ENCODE peak calls at places on chromosomes 13 and 19, in nine cellular contexts. P is kidney; R is uterus; Z is IMR-90; A is CD8-positive, alpha-beta T cell; N is hepatocyte; H is tibial nerve; E is epithelial cell of proximal tubule; Y is A549. V is an unnamed sample.

GRCh38 chr13:41458939-41459753 is 1.8 kb downstream of the RGCC start:
- DNase-seq in H (no peak), N (peak), E (no peak), A (peak), R (peak), P (peak), Y (peak), Z (peak), V (peak)

GRCh38 chr13:48580185-48580803 is 47.4 kb upstream of the RCBTB2 start:
- DNase-seq in H (peak), R (peak), Z (peak), P (no peak), E (no peak), N (peak), Y (peak), A (peak), V (peak)

GRCh38 chr19:3538965-3539742 is at the start of gene TEKTIP1:
- DNase-seq in Y (peak), Z (no peak), H (no peak), R (no peak), P (peak), N (no peak), A (no peak), E (no peak), V (no peak)

GRCh38 chr13:80359459-80360297 is 18.8 kb upstream of the SPRY2 start:
- DNase-seq in Y (no peak), H (no peak), R (no peak), P (no peak), Z (no peak), N (no peak), E (no peak), A (no peak), V (no peak)

GRCh38 chr19:31504221-31504620 is 155.0 kb upstream of the TSHZ3 start:
- DNase-seq in A (no peak), N (no peak), Y (no peak), Z (no peak), P (no peak), H (no peak), E (no peak), R (no peak), V (no peak)

GRCh38 chr19:17348700-17349099 is 11.3 kb downstream of the GTPBP3 start:
- DNase-seq in A (no peak), E (no peak), Y (peak), H (peak), Z (peak), P (peak), R (peak), N (peak), V (no peak)

GRCh38 chr19:18735752-18736151 is 52.3 kb downstream of the CRTC1 start:
- DNase-seq in A (no peak), H (no peak), N (no peak), Z (no peak), R (no peak), Y (no peak), E (no peak), P (peak), V (no peak)

GRCh38 chr19:45767881-45768643 is 990 bp downstream of the SIX5 start:
- DNase-seq in P (peak), R (peak), A (no peak), H (peak), Y (peak), E (no peak), Z (peak), N (peak), V (no peak)

GRCh38 chr13:23796546-23796945 is 92.7 kb downstream of the MIPEP start:
- DNase-seq in R (no peak), P (no peak), A (no peak), E (no peak), N (no peak), Y (no peak), H (no peak), Z (peak), V (no peak)

GRCh38 chr13:33105387-33106005 is 89.3 kb downstream of the KL start:
- DNase-seq in A (no peak), H (no peak), Z (no peak), R (no peak), P (no peak), E (no peak), Y (no peak), N (no peak), V (no peak)

GRCh38 chr19:1000095-1000494 is at the start of gene GRIN3B:
- DNase-seq in R (no peak), Y (peak), A (peak), P (peak), N (peak), H (no peak), Z (peak), E (no peak), V (no peak)

GRCh38 chr19:6402058-6402457 is 9.1 kb upstream of the GTF2F1 start:
- DNase-seq in A (no peak), E (no peak), Y (no peak), N (no peak), P (no peak), R (no peak), Z (no peak), H (no peak), V (no peak)

GRCh38 chr13:38849316-38849715 is 141.3 kb downstream of the STOML3 start:
- DNase-seq in A (no peak), Z (no peak), Y (no peak), R (no peak), N (no peak), P (no peak), H (no peak), E (no peak), V (no peak)

GRCh38 chr19:19224852-19225494 is 13.2 kb downstream of the NCAN start:
- DNase-seq in Z (peak), P (peak), H (peak), A (peak), Y (peak), N (peak), R (no peak), E (no peak), V (peak)

GRCh38 chr19:35006342-35006998 is 6.3 kb downstream of the GRAMD1A start:
- DNase-seq in Y (peak), Z (peak), P (no peak), R (no peak), E (no peak), H (no peak), N (peak), A (no peak), V (no peak)

GRCh38 chr13:39040206-39040605 is 1.9 kb downstream of the NHLRC3 start:
- DNase-seq in H (no peak), R (no peak), P (no peak), N (no peak), Y (no peak), A (no peak), Z (no peak), E (no peak), V (no peak)

GRCh38 chr19:55087542-55087935 is 11.9 kb downstream of the EPS8L1 start:
- DNase-seq in Z (peak), R (no peak), H (no peak), N (no peak), A (no peak), Y (no peak), E (no peak), P (peak), V (no peak)

GRCh38 chr19:10270616-10271394 is at the start of gene ICAM1:
- DNase-seq in P (peak), A (peak), H (peak), N (peak), Y (no peak), R (peak), Z (peak), E (peak), V (no peak)

GRCh38 chr19:35468637-35469036 is 20.6 kb downstream of the FFAR2 start:
- DNase-seq in R (no peak), P (peak), N (peak), H (peak), E (no peak), A (peak), Y (peak), Z (no peak), V (no peak)

GRCh38 chr19:12482505-12482886 is 2.1 kb downstream of the ZNF709 start:
- DNase-seq in A (no peak), H (no peak), P (no peak), Z (no peak), N (no peak), R (no peak), Y (no peak), E (no peak), V (no peak)

GRCh38 chr19:12484011-12484370 is 625 bp downstream of the ZNF709 start:
- DNase-seq in N (no peak), Z (peak), E (no peak), R (no peak), H (no peak), Y (no peak), A (no peak), P (no peak), V (no peak)

GRCh38 chr19:12481781-12482504 is 2.7 kb downstream of the ZNF709 start:
- DNase-seq in E (no peak), P (no peak), H (no peak), A (no peak), Y (no peak), R (no peak), Z (no peak), N (no peak), V (no peak)

GRCh38 chr19:12485571-12485970 is 955 bp upstream of the ZNF709 start:
- DNase-seq in E (no peak), Z (no peak), N (no peak), A (no peak), R (no peak), P (no peak), H (no peak), Y (no peak), V (no peak)

DNA sequence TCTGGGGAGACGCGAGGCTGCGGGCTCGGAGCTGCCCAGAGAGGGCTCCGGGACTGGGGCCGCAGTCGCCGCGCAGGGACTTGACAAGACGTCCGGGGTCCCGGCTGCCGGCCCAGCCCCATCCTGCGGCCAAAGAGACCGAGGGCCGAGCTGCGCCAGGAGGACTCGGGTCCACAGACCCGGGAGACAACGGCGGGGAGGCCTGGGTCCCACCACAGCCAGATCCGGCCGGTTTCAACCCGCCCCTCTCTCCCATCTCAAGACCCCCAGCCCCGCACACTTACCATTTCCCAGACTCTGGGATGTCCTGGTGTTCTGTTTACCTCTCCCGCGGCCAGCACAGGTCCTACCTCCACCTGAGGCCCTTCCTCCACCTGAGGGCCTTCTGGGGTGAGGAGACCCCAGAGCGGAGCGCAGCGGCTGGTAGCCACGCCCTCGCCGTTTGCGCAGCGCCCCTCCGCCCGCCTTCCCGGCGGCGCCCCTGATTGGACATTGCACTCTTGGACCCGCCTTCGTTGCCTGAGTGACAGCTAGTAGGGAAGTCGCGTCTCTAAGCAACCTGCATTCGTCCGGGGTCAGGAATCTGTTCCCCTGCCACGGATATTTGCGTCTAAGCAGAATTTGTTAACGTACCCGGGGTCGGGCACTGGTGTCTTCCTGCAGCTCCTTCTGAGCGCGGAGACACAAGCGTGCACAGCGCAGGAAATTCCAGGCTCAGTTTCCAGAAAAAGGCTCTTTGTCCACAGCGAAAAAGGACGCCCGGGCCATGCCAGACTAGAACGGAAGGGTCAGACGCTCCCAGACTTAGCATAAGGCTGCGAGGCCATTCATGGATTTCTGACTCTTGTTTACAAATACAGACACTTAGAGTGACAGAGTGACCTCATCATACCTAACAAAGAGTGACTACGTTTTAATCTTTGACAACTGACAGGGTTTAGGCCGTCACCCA is at the start of gene ZNF709:
- DNase-seq in N (peak), P (peak), H (peak), Y (no peak), R (peak), E (peak), A (peak), Z (peak), V (no peak)
- TF ChIP-seq CTCF in N (no peak), P (no peak), H (no peak), Y (no peak), R (no peak), E (no peak), A (no peak), Z (no peak), V (no peak)

GRCh38 chr19:39971380-39971841 is 446 bp downstream of the PSMC4 start:
- DNase-seq in E (no peak), N (peak), Y (no peak), R (no peak), H (no peak), A (no peak), P (no peak), Z (no peak), V (no peak)
- TF ChIP-seq CTCF in E (no peak), N (no peak), Y (no peak), R (no peak), H (no peak), A (no peak), P (no peak), Z (no peak), V (no peak)

DNA sequence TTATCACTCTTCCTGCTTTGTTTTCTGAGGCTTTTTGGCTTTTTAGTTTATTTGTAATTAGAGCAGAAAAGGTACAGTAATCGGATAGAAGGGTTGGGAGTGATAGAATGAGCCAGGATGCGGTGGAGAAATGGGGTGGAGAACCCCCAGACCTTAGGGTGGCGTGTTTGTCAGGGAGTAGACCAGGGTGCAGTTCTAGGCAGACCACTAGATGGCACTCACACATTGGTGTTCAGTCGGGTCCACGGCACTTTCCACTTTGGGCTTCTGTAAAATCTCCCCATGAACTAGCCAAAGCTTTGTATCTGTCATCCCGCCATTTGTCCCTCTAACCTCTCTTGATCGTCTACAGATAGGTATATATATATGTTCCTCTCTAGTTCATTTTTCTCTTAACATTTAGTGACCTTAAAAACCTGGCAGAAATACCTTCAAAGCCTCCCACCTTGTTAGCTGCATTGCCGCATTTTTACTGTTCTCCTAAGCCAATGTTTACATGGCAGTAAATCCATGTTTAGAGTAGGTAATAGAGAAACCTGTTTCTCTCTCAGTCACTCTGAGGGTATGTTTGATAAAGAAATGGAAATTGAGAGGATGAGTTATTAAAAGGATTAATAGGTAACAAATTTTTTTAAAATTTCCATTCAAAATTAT is 154.9 kb downstream of the TM9SF2 start:
- DNase-seq in R (peak), E (peak), A (peak), Y (peak), P (no peak), Z (peak), N (peak), H (peak), V (peak)
- TF ChIP-seq CTCF in R (peak), E (peak), A (peak), Y (peak), P (peak), Z (peak), N (peak), H (peak), V (peak)

DNA sequence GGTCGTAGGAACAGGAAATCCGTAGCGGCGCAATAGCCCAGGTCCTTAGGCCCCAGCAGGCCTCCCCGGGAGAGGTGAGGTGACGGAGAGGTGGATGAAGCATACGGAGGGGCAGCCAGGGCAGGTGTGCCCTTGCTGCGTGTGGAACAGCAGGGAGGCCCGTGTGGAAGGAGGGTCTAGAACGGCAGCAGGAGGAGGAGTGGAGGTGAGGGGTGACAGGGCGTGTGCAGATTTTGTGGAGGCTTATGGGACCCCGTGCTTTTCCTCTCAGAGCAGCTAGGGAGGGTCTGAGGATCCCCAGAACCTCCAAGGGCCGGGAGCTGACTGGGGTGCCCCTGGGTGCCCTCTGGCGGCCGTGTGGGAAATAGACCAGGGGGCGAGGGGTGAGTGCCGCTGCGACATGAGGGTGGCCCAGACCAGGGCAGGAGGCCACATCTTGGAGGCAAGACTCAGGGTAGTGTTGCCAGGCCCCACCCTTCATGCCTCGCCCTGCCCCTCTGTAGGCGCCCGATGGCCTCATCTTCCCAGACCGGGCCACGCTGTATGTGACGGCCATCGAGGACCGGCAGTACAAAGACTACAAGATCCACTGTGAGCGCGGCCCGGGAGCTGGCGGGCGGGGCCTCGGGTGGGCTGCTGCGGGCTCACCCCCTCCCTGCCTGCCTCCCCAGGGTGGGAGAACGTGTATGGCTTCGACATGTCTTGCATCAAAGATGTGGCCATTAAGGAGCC is 5.0 kb upstream of the ADM5 start:
- DNase-seq in Y (peak), H (no peak), R (no peak), N (peak), Z (no peak), A (no peak), P (no peak), E (no peak), V (no peak)
- TF ChIP-seq CTCF in Y (peak), H (peak), R (no peak), N (peak), Z (peak), A (no peak), P (no peak), E (peak), V (peak)